ENCODE peak calls at places on chromosomes 3 and 15, in seven cellular contexts. One of them, this sample, is unnamed.

GRCh38 chr3:102733811-102734574 is 299.2 kb downstream of the ZPLD1 start:
- DNase-seq in globus pallidus: no peak
- DNase-seq in activated CD4-positive, alpha-beta T cell treated with anti-CD3 and anti-CD28 coated beads for 24 hours: no peak
- DNase-seq in NAMALWA: no peak
- DNase-seq in T-helper 2 cell: no peak
- DNase-seq in glutamatergic neuron: no peak
- DNase-seq in stimulated activated CD4-positive, alpha-beta T cell treated with anti-CD3 and anti-CD28 coated beads, TNF-alpha, amount 100 ng/mL, for 24 hours: no peak
- DNase-seq in this sample: no peak

GRCh38 chr3:129829640-129830039 is 63.9 kb downstream of the TMCC1 start:
- DNase-seq in stimulated activated CD4-positive, alpha-beta T cell treated with anti-CD3 and anti-CD28 coated beads, TNF-alpha, amount 100 ng/mL, for 24 hours: no peak
- DNase-seq in activated CD4-positive, alpha-beta T cell treated with anti-CD3 and anti-CD28 coated beads for 24 hours: no peak
- DNase-seq in glutamatergic neuron: no peak
- DNase-seq in T-helper 2 cell: no peak
- DNase-seq in NAMALWA: peak; percentile 80
- DNase-seq in globus pallidus: peak; percentile 83
- DNase-seq in this sample: no peak

GRCh38 chr15:48520376-48521155 is 124.9 kb downstream of the FBN1 start:
- DNase-seq in globus pallidus: no peak
- DNase-seq in T-helper 2 cell: no peak
- DNase-seq in glutamatergic neuron: peak; percentile 37
- DNase-seq in NAMALWA: no peak
- DNase-seq in activated CD4-positive, alpha-beta T cell treated with anti-CD3 and anti-CD28 coated beads for 24 hours: no peak
- DNase-seq in stimulated activated CD4-positive, alpha-beta T cell treated with anti-CD3 and anti-CD28 coated beads, TNF-alpha, amount 100 ng/mL, for 24 hours: no peak
- DNase-seq in this sample: no peak

GRCh38 chr15:44790215-44790614 is 53.9 kb downstream of the TRIM69 start:
- DNase-seq in stimulated activated CD4-positive, alpha-beta T cell treated with anti-CD3 and anti-CD28 coated beads, TNF-alpha, amount 100 ng/mL, for 24 hours: no peak
- DNase-seq in globus pallidus: no peak
- DNase-seq in glutamatergic neuron: no peak
- DNase-seq in T-helper 2 cell: no peak
- DNase-seq in activated CD4-positive, alpha-beta T cell treated with anti-CD3 and anti-CD28 coated beads for 24 hours: no peak
- DNase-seq in NAMALWA: no peak
- DNase-seq in this sample: no peak

GRCh38 chr3:69196876-69197275 is 74.5 kb upstream of the LMOD3 start:
- DNase-seq in NAMALWA: no peak
- DNase-seq in T-helper 2 cell: no peak
- DNase-seq in stimulated activated CD4-positive, alpha-beta T cell treated with anti-CD3 and anti-CD28 coated beads, TNF-alpha, amount 100 ng/mL, for 24 hours: no peak
- DNase-seq in glutamatergic neuron: no peak
- DNase-seq in activated CD4-positive, alpha-beta T cell treated with anti-CD3 and anti-CD28 coated beads for 24 hours: no peak
- DNase-seq in globus pallidus: no peak
- DNase-seq in this sample: no peak

GRCh38 chr3:71916747-71917369 is 131.9 kb upstream of the PROK2 start:
- DNase-seq in activated CD4-positive, alpha-beta T cell treated with anti-CD3 and anti-CD28 coated beads for 24 hours: no peak
- DNase-seq in NAMALWA: no peak
- DNase-seq in globus pallidus: peak; percentile 43
- DNase-seq in T-helper 2 cell: no peak
- DNase-seq in stimulated activated CD4-positive, alpha-beta T cell treated with anti-CD3 and anti-CD28 coated beads, TNF-alpha, amount 100 ng/mL, for 24 hours: no peak
- DNase-seq in glutamatergic neuron: no peak
- DNase-seq in this sample: no peak

GRCh38 chr3:60085649-60086048 is 1035.8 kb upstream of the CFAP20DC start:
- DNase-seq in NAMALWA: no peak
- DNase-seq in T-helper 2 cell: no peak
- DNase-seq in stimulated activated CD4-positive, alpha-beta T cell treated with anti-CD3 and anti-CD28 coated beads, TNF-alpha, amount 100 ng/mL, for 24 hours: no peak
- DNase-seq in activated CD4-positive, alpha-beta T cell treated with anti-CD3 and anti-CD28 coated beads for 24 hours: no peak
- DNase-seq in globus pallidus: no peak
- DNase-seq in glutamatergic neuron: no peak
- DNase-seq in this sample: no peak

GRCh38 chr3:59451041-59451763 is 401.4 kb upstream of the CFAP20DC start:
- DNase-seq in globus pallidus: no peak
- DNase-seq in activated CD4-positive, alpha-beta T cell treated with anti-CD3 and anti-CD28 coated beads for 24 hours: peak; percentile 39
- DNase-seq in glutamatergic neuron: no peak
- DNase-seq in T-helper 2 cell: no peak
- DNase-seq in stimulated activated CD4-positive, alpha-beta T cell treated with anti-CD3 and anti-CD28 coated beads, TNF-alpha, amount 100 ng/mL, for 24 hours: peak; percentile 24
- DNase-seq in NAMALWA: peak; percentile 56
- DNase-seq in this sample: no peak

GRCh38 chr3:16516695-16517481 is 3.4 kb upstream of the RFTN1 start:
- DNase-seq in globus pallidus: peak; percentile 26
- DNase-seq in stimulated activated CD4-positive, alpha-beta T cell treated with anti-CD3 and anti-CD28 coated beads, TNF-alpha, amount 100 ng/mL, for 24 hours: no peak
- DNase-seq in T-helper 2 cell: no peak
- DNase-seq in activated CD4-positive, alpha-beta T cell treated with anti-CD3 and anti-CD28 coated beads for 24 hours: no peak
- DNase-seq in glutamatergic neuron: no peak
- DNase-seq in NAMALWA: peak; percentile 67
- DNase-seq in this sample: no peak

GRCh38 chr3:142577701-142578308 is 728 bp downstream of the ATR start:
- DNase-seq in T-helper 2 cell: no peak
- DNase-seq in glutamatergic neuron: no peak
- DNase-seq in activated CD4-positive, alpha-beta T cell treated with anti-CD3 and anti-CD28 coated beads for 24 hours: no peak
- DNase-seq in NAMALWA: no peak
- DNase-seq in globus pallidus: no peak
- DNase-seq in stimulated activated CD4-positive, alpha-beta T cell treated with anti-CD3 and anti-CD28 coated beads, TNF-alpha, amount 100 ng/mL, for 24 hours: no peak
- DNase-seq in this sample: no peak

GRCh38 chr3:129016366-129016724 is 15.2 kb downstream of the EFCC1 start:
- DNase-seq in activated CD4-positive, alpha-beta T cell treated with anti-CD3 and anti-CD28 coated beads for 24 hours: no peak
- DNase-seq in globus pallidus: no peak
- DNase-seq in stimulated activated CD4-positive, alpha-beta T cell treated with anti-CD3 and anti-CD28 coated beads, TNF-alpha, amount 100 ng/mL, for 24 hours: peak; percentile 49
- DNase-seq in NAMALWA: peak; percentile 85
- DNase-seq in glutamatergic neuron: no peak
- DNase-seq in T-helper 2 cell: no peak
- DNase-seq in this sample: no peak

GRCh38 chr15:77621847-77622211 is 10.9 kb downstream of the LINGO1 start:
- DNase-seq in glutamatergic neuron: no peak
- DNase-seq in activated CD4-positive, alpha-beta T cell treated with anti-CD3 and anti-CD28 coated beads for 24 hours: no peak
- DNase-seq in NAMALWA: no peak
- DNase-seq in stimulated activated CD4-positive, alpha-beta T cell treated with anti-CD3 and anti-CD28 coated beads, TNF-alpha, amount 100 ng/mL, for 24 hours: no peak
- DNase-seq in globus pallidus: no peak
- DNase-seq in T-helper 2 cell: no peak
- DNase-seq in this sample: no peak

GRCh38 chr15:86772369-86773059 is 692.8 kb downstream of the AGBL1 start:
- DNase-seq in stimulated activated CD4-positive, alpha-beta T cell treated with anti-CD3 and anti-CD28 coated beads, TNF-alpha, amount 100 ng/mL, for 24 hours: no peak
- DNase-seq in glutamatergic neuron: no peak
- DNase-seq in globus pallidus: no peak
- DNase-seq in T-helper 2 cell: no peak
- DNase-seq in activated CD4-positive, alpha-beta T cell treated with anti-CD3 and anti-CD28 coated beads for 24 hours: no peak
- DNase-seq in NAMALWA: no peak
- DNase-seq in this sample: no peak

GRCh38 chr3:113631143-113631542 is 65.3 kb downstream of the USF3 start:
- DNase-seq in activated CD4-positive, alpha-beta T cell treated with anti-CD3 and anti-CD28 coated beads for 24 hours: no peak
- DNase-seq in glutamatergic neuron: no peak
- DNase-seq in NAMALWA: peak; percentile 19
- DNase-seq in stimulated activated CD4-positive, alpha-beta T cell treated with anti-CD3 and anti-CD28 coated beads, TNF-alpha, amount 100 ng/mL, for 24 hours: no peak
- DNase-seq in globus pallidus: no peak
- DNase-seq in T-helper 2 cell: no peak
- DNase-seq in this sample: no peak

GRCh38 chr15:88833196-88833595 is 30.0 kb downstream of the ACAN start:
- DNase-seq in NAMALWA: no peak
- DNase-seq in globus pallidus: no peak
- DNase-seq in T-helper 2 cell: no peak
- DNase-seq in activated CD4-positive, alpha-beta T cell treated with anti-CD3 and anti-CD28 coated beads for 24 hours: no peak
- DNase-seq in stimulated activated CD4-positive, alpha-beta T cell treated with anti-CD3 and anti-CD28 coated beads, TNF-alpha, amount 100 ng/mL, for 24 hours: no peak
- DNase-seq in glutamatergic neuron: no peak
- DNase-seq in this sample: no peak

GRCh38 chr15:77533986-77534385 is 98.7 kb downstream of the LINGO1 start:
- DNase-seq in activated CD4-positive, alpha-beta T cell treated with anti-CD3 and anti-CD28 coated beads for 24 hours: no peak
- DNase-seq in globus pallidus: no peak
- DNase-seq in glutamatergic neuron: no peak
- DNase-seq in stimulated activated CD4-positive, alpha-beta T cell treated with anti-CD3 and anti-CD28 coated beads, TNF-alpha, amount 100 ng/mL, for 24 hours: no peak
- DNase-seq in T-helper 2 cell: no peak
- DNase-seq in NAMALWA: no peak
- DNase-seq in this sample: no peak

GRCh38 chr3:107753494-107753893 is 230.7 kb downstream of the BBX start:
- DNase-seq in T-helper 2 cell: no peak
- DNase-seq in stimulated activated CD4-positive, alpha-beta T cell treated with anti-CD3 and anti-CD28 coated beads, TNF-alpha, amount 100 ng/mL, for 24 hours: peak; percentile 6
- DNase-seq in activated CD4-positive, alpha-beta T cell treated with anti-CD3 and anti-CD28 coated beads for 24 hours: peak; percentile 2
- DNase-seq in glutamatergic neuron: peak; percentile 52
- DNase-seq in globus pallidus: peak; percentile 80
- DNase-seq in NAMALWA: peak; percentile 65
- DNase-seq in this sample: no peak

This sample was measured in D721Med.